ENCODE peak calls at places on chromosome 7, in four cellular contexts. T is psoas muscle, H is Karpas-422, A is adrenal gland. J is an unnamed sample.

GRCh38 chr7:95511716-95512260 is 26.0 kb downstream of the ASB4 start:
- DNase-seq in T (peak; percentile 55), H (peak; percentile 89), A (peak; percentile 83), J (peak; percentile 76)

GRCh38 chr7:17674166-17674955 is 265.9 kb downstream of the SNX13 start:
- DNase-seq in T (no peak), H (no peak), A (no peak), J (no peak)

GRCh38 chr7:127809285-127809702 is 157.3 kb downstream of the SND1 start:
- DNase-seq in T (peak; percentile 42), H (peak; percentile 96), A (peak; percentile 62), J (no peak)

GRCh38 chr7:143337216-143337615 is 21.3 kb downstream of the CLCN1 start:
- DNase-seq in T (no peak), H (no peak), A (no peak), J (no peak)

GRCh38 chr7:35694784-35695627 is at the start of gene HERPUD2:
- DNase-seq in T (peak; percentile 92), H (peak; percentile 95), A (peak; percentile 91), J (peak; percentile 95)

GRCh38 chr7:99027841-99028240 is 116.1 kb downstream of the SMURF1 start:
- DNase-seq in T (no peak), H (no peak), A (peak; percentile 13), J (no peak)

GRCh38 chr7:16604054-16604453 is 41.5 kb downstream of the ANKMY2 start:
- DNase-seq in T (no peak), H (peak; percentile 47), A (no peak), J (no peak)

GRCh38 chr7:22561895-22562593 is 62.1 kb upstream of the STEAP1B start:
- DNase-seq in T (no peak), H (no peak), A (no peak), J (no peak)

GRCh38 chr7:44060091-44060947 is 5.0 kb downstream of the PGAM2 start:
- DNase-seq in T (peak; percentile 5), H (peak; percentile 38), A (peak; percentile 16), J (no peak)

GRCh38 chr7:85186083-85186520 is 754 bp downstream of the SEMA3D start:
- DNase-seq in T (peak; percentile 16), H (no peak), A (peak; percentile 24), J (peak; percentile 82)

GRCh38 chr7:21717323-21717722 is 174.5 kb downstream of the DNAH11 start:
- DNase-seq in T (no peak), H (no peak), A (no peak), J (no peak)

GRCh38 chr7:20508109-20508508 is 107.4 kb upstream of the ABCB5 start:
- DNase-seq in T (no peak), H (peak; percentile 76), A (peak; percentile 25), J (no peak)

GRCh38 chr7:149741629-149742028 is 31.8 kb downstream of the ZNF467 start:
- DNase-seq in T (no peak), H (no peak), A (no peak), J (peak; percentile 20)

GRCh38 chr7:90396420-90396819 is 6.8 kb upstream of the CLDN12 start:
- DNase-seq in T (no peak), H (no peak), A (no peak), J (no peak)

GRCh38 chr7:75734586-75735047 is 4.1 kb downstream of the HIP1 start:
- DNase-seq in T (no peak), H (no peak), A (no peak), J (no peak)

GRCh38 chr7:30136339-30136738 is 1.6 kb downstream of the MTURN start:
- DNase-seq in T (no peak), H (no peak), A (no peak), J (no peak)

GRCh38 chr7:94182066-94182465 is 177.9 kb upstream of the BET1 start:
- DNase-seq in T (no peak), H (no peak), A (no peak), J (no peak)

GRCh38 chr7:6106140-6106904 is 75.1 kb downstream of the ANKRD61 start:
- DNase-seq in T (no peak), H (peak; percentile 64), A (no peak), J (peak; percentile 61)

GRCh38 chr7:94444808-94445207 is 50.1 kb downstream of the COL1A2 start:
- DNase-seq in T (no peak), H (no peak), A (no peak), J (no peak)

GRCh38 chr7:118713039-118713438 is 488.5 kb downstream of the ANKRD7 start:
- DNase-seq in T (no peak), H (no peak), A (no peak), J (no peak)

GRCh38 chr7:7104971-7105370 is 77.4 kb upstream of the C1GALT1 start:
- DNase-seq in T (no peak), H (no peak), A (no peak), J (no peak)

GRCh38 chr7:45971661-45972175 is 50.6 kb upstream of the IGFBP3 start:
- DNase-seq in T (no peak), H (no peak), A (no peak), J (no peak)

DNA sequence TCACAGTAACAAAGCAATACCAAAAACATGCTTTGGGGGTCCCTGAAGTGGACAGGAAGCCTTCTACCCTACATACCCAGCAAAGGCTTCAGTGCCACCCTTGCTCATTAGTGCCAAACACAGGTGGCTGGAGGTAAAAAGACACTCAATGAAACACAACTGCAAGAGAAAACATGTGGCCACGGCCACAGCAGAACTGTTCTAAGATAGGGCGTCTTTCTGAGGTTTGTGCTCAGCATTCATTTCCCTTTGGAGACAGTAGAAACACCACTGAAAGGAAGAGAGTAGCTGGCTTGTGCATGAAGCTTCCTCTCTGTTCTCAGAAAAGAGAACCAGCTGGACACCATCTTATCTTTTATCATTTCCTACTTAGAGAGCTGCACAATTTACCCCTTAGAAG is 143.0 kb downstream of the PLXNA4 start:
- DNase-seq in T (no peak), H (no peak), A (no peak), J (peak; percentile 10)
- H3K4me1 ChIP-seq in T (no peaks in the 10 kb centered on the region), H (no peaks in the 10 kb centered on the region), A (no peaks in the 10 kb centered on the region), J (peaks cover 9% of the 10 kb centered on the region)

GRCh38 chr7:48426966-48427555 is 255.8 kb downstream of the ABCA13 start:
- DNase-seq in T (no peak), H (peak; percentile 71), A (no peak), J (no peak)

GRCh38 chr7:48428091-48428710 is 256.9 kb downstream of the ABCA13 start:
- DNase-seq in T (no peak), H (peak; percentile 87), A (no peak), J (no peak)

GRCh38 chr7:48427671-48428070 is 256.4 kb downstream of the ABCA13 start:
- DNase-seq in T (no peak), H (no peak), A (no peak), J (no peak)

GRCh38 chr7:48424731-48425130 is 253.5 kb downstream of the ABCA13 start:
- DNase-seq in T (no peak), H (peak; percentile 81), A (no peak), J (peak; percentile 7)

GRCh38 chr7:48426331-48426965 is 255.2 kb downstream of the ABCA13 start:
- DNase-seq in T (no peak), H (no peak), A (no peak), J (no peak)
- H3K4me1 ChIP-seq in T (no peaks in the 10 kb centered on the region), H (peaks cover 31% of the 10 kb centered on the region), A (no peaks in the 10 kb centered on the region), J (no peaks in the 10 kb centered on the region)

DNA sequence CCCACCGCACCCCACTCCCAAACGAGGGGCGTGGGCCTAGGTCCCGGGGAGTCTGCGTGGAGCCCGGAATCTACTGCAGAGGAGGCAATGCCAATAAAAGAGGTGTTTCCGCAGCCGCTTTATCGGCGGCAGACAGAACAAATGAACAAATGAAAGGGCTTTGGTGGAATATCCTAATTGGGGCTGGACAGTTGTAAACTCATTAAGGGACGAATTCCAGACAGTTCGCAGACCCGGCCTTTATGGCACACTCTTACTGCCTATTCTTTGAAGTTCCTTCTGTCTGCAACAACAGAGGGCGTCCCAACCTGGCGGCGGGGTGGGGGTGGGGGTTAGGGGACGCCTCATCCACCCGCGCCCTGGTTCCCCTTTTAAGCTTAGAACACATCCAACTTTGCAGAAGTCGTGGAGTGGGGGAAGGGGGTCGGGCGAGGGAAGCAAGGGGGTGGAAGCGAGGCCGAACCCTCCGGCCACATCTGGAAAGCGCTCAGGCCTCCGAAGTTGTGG is 4.1 kb downstream of the HOXA9 start:
- DNase-seq in T (peak; percentile 27), H (peak; percentile 83), A (no peak), J (no peak)
- H3K4me1 ChIP-seq in T (peaks cover 18% of the 10 kb centered on the region), H (peaks cover 27% of the 10 kb centered on the region), A (peaks cover 24% of the 10 kb centered on the region), J (no peaks in the 10 kb centered on the region)

DNA sequence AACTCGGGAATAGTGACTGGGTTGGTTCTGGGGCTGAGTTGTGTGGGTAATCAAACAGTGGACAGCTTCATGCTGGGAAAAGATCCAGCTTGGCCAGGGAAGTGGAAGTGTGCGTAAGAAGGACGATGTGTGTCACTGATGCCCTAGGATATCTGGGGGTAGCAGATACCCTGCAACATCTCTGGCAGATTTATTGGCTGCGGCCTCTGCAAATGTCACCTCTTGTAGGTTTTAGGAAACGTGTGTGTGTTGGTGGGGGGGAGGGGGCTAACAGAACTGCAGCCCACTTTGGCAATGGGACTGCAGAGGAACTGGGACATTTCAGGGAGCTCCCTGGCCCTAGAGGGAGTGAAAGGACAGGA is 965 bp upstream of the AGAP3 start:
- DNase-seq in T (peak; percentile 13), H (no peak), A (no peak), J (no peak)
- H3K4me1 ChIP-seq in T (peaks cover 48% of the 10 kb centered on the region), H (peaks cover 32% of the 10 kb centered on the region), A (peaks cover 67% of the 10 kb centered on the region), J (no peaks in the 10 kb centered on the region)

GRCh38 chr7:881441-882234 is 5.3 kb downstream of the GET4 start:
- DNase-seq in T (no peak), H (no peak), A (no peak), J (no peak)
- H3K4me1 ChIP-seq in T (peaks cover 62% of the 10 kb centered on the region), H (peaks cover 8% of the 10 kb centered on the region), A (peaks cover 76% of the 10 kb centered on the region), J (no peaks in the 10 kb centered on the region)

J was measured in small intestine.